ENCODE peak calls at places on chromosomes 4 and X, in ten cellular contexts. B is SK-N-SH; P is sigmoid colon; S is dorsolateral prefrontal cortex; H is AG09319; Y is bronchial epithelial cell; X is CD8-positive, alpha-beta T cell; N is AG04450; T is glutamatergic neuron; G is hepatocyte. O is an unnamed sample.

GRCh38 chr4:37837446-37837845 is 11.0 kb downstream of the PGM2 start:
- DNase-seq in N (no peak), X (no peak), Y (peak), S (no peak), G (no peak), P (no peak), T (no peak), H (no peak), B (no peak), O (no peak)

GRCh38 chr4:142350886-142351285 is 495.2 kb downstream of the INPP4B start:
- DNase-seq in B (no peak), N (peak), T (no peak), G (peak), Y (no peak), X (no peak), H (peak), S (no peak), P (no peak), O (no peak)

GRCh38 chr4:182929296-182929695 is 12.1 kb upstream of the DCTD start:
- DNase-seq in S (no peak), T (no peak), G (peak), P (no peak), Y (peak), X (no peak), B (no peak), N (peak), H (peak), O (no peak)

GRCh38 chrX:9662148-9662547 is 103.5 kb downstream of the GPR143 start:
- DNase-seq in T (no peak), H (no peak), N (no peak), X (no peak), B (no peak), Y (peak), G (no peak), P (no peak), S (no peak), O (no peak)

GRCh38 chr4:2811830-2812599 is 19.1 kb downstream of the SH3BP2 start:
- DNase-seq in G (no peak), B (peak), Y (peak), H (no peak), S (peak), N (no peak), X (peak), P (peak), T (peak), O (no peak)

GRCh38 chr4:80078361-80079092 is 5.5 kb upstream of the ANTXR2 start:
- DNase-seq in G (no peak), T (no peak), S (no peak), B (no peak), X (no peak), N (no peak), Y (peak), H (no peak), P (no peak), O (no peak)

GRCh38 chr4:168480991-168481588 is 798 bp upstream of the DDX60L start:
- DNase-seq in N (peak), H (no peak), T (no peak), Y (peak), S (no peak), G (peak), B (peak), X (peak), P (peak), O (no peak)

GRCh38 chr4:145935253-145936141 is 3.1 kb downstream of the ZNF827 start:
- DNase-seq in S (peak), G (peak), Y (no peak), H (no peak), X (peak), N (no peak), B (peak), T (peak), P (no peak), O (peak)

GRCh38 chr4:169080970-169081369 is 70.9 kb upstream of the CBR4 start:
- DNase-seq in G (peak), H (no peak), B (no peak), Y (no peak), T (no peak), P (peak), X (no peak), N (no peak), S (no peak), O (no peak)

GRCh38 chr4:14125375-14126129 is 498.0 kb upstream of the BOD1L1 start:
- DNase-seq in Y (no peak), B (no peak), H (no peak), T (no peak), S (no peak), G (no peak), P (no peak), N (no peak), X (no peak), O (no peak)

GRCh38 chr4:6228158-6229067 is 28.1 kb upstream of the JAKMIP1 start:
- DNase-seq in P (peak), G (no peak), X (no peak), Y (no peak), S (no peak), H (no peak), T (no peak), N (no peak), B (peak), O (no peak)

DNA sequence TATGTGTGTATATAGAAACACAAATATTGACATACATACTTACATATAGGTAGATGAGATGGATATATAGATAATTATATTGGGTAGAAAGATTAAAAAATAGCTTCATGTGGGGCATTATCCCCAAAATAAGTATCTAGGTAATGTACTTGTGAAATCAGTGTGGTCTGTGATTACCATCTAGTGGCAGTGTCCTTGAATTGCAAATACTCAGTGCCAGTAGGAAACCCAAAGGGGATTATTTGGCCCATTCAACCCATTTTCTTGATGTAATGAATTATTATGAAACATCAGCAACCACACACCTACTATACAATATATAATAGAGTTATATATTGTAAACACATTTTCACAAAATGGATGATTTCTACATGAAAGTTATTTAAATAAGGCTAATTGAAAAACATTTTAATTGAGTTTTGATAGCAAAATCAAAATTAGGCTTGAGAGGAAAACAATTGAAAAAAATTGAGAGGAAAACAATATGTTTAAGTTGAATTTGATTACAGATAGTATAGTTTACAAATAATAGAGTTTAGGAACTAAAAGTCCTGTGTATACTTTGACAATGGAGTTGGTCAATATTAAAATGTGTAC is 389.4 kb downstream of the GALNTL6 start:
- DNase-seq in P (no peak), H (no peak), Y (peak), S (no peak), G (peak), T (no peak), X (no peak), N (peak), B (peak), O (no peak)
- TF ChIP-seq CTCF in P (no peak), H (peak), Y (peak), S (peak), G (peak), T (peak), X (no peak), N (peak), B (peak), O (peak)

GRCh38 chr4:27861381-27861787 is 1000.7 kb downstream of the STIM2 start:
- DNase-seq in X (no peak), T (no peak), G (peak), P (no peak), H (no peak), S (peak), N (no peak), B (peak), Y (peak), O (no peak)
- TF ChIP-seq CTCF in X (no peak), T (no peak), G (peak), P (no peak), H (peak), S (peak), N (peak), B (peak), Y (peak), O (peak)

DNA sequence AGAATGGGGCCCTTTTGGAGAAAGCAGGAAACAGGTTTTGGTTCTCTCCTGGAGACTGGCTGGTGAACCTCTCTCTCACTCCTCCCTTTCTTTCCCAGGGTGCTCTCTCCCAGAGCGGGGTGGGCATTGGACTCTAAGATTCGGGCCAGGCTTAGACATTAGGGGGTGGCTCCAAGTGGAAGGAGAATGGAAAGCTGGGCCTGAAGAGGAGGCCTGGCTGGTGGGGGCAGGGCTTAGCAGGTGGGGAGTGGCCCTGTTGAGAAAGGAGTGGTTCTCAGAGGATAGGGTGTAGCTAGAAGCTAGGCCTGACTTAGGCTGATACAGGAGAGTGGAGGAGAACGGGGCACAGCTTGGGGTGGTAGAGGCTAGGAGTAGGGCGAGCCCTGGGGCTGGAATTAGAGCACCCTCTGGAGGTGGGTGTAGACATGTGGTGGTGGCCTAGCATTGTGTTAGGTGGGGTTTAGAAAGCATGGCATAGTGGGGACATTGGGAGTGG is 5.7 kb downstream of the PLP2 start:
- DNase-seq in N (no peak), Y (peak), P (peak), S (no peak), T (no peak), B (no peak), X (peak), H (no peak), G (no peak), O (no peak)
- TF ChIP-seq CTCF in N (no peak), Y (peak), P (no peak), S (no peak), T (no peak), B (no peak), X (no peak), H (no peak), G (no peak), O (no peak)

GRCh38 chr4:163810757-163811156 is 316.3 kb downstream of the TMA16 start:
- DNase-seq in S (no peak), P (no peak), G (no peak), X (no peak), T (no peak), N (no peak), H (no peak), B (no peak), Y (peak), O (no peak)

GRCh38 chr4:163815776-163816175 is 321.3 kb downstream of the TMA16 start:
- DNase-seq in T (no peak), P (no peak), N (no peak), X (no peak), H (no peak), B (no peak), G (no peak), S (no peak), Y (no peak), O (no peak)

GRCh38 chr4:163818673-163819072 is 324.2 kb downstream of the TMA16 start:
- DNase-seq in X (no peak), T (no peak), P (no peak), Y (no peak), B (no peak), H (no peak), G (no peak), S (no peak), N (no peak), O (no peak)

DNA sequence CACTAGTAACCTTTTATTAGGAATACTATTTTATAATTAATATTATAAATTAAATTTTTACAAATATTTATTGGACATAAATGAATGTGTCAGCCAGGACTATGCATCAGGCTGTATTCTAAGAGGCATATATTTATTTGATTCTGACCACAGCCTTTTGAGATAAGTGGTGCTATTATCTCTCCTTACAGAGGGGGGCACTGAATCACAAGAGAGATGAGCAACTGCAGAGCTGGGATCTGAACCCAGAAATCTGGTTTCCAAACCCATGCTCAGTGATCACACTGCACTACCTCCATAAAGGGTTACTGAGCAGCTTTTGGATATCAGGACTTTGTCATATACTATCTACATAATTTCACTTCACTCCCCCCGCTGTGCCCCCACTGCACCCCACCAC is 322.0 kb downstream of the TMA16 start:
- DNase-seq in X (no peak), T (no peak), Y (no peak), B (no peak), H (no peak), N (no peak), S (no peak), P (no peak), G (no peak), O (no peak)
- TF ChIP-seq CTCF in X (no peak), T (no peak), Y (no peak), B (no peak), H (no peak), N (no peak), S (no peak), P (no peak), G (no peak), O (no peak)

DNA sequence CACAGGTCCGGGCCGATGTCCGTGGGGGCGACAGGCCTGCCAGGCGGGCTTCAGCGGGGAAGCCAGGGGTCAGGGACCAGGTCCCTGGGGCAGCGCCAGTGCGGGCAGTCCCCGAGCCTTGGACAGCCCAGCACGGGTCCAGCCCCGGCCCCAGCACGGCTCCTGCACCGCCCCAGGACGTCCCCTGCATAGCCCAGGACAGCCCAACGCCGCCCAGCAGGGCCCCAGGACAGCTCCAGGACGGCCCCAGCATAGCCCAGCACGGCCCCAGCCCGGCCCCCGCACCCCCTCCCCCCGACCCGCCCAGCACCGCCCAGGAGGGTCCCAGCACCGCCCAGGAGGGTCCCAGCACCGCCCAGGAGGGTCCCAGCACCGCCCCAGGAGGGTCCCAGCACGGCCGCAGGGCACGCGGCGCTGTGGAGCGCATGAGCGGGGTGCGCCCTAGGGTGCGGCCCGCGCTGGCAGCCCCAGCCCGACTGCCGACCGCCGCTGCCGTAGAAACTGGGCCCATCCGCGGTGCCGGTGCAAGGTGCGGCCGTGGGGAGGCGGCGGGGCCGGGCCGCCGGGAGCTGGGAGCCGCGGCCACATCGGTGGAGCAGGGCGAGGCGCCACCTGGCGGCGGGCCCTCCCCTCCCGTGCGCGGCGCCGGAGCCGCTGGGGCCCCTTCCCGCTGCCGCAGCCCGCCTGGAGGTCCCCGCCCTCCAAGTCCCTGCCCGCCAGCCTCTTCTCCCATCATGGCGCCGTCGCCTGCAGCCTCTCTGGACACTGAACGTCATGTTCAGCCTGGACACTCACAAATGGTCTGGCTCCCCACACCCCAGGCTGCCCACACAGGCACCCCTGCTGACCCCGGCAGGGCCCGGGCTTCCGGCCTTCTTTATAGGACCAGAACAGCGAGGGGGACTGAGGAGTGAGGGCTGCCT is 106.8 kb upstream of the NKX1-1 start:
- DNase-seq in X (peak), P (no peak), N (no peak), H (no peak), S (no peak), T (peak), B (peak), G (peak), Y (no peak), O (peak)
- TF ChIP-seq CTCF in X (peak), P (no peak), N (no peak), H (peak), S (peak), T (peak), B (peak), G (peak), Y (peak), O (peak)

DNA sequence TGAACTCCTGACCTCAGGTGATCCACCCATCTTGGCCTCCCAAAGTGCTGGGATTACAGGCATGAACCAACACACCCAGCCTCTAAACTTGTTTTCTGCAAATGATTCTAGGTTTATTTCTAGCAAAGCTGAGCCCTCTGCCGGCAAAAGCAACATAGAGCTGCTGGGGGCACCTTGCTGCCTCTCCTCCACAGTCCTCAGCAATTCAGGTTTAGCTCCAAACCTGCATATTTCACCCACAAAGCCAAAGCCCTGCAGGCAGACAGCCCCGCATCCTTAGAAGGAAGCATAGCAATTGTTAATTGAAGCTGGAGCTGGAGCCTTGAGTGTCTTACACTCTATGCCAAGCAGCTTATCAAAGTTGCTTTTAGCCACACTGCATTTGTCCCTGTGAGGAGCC is 24.9 kb upstream of the OCIAD2 start:
- DNase-seq in T (no peak), P (no peak), Y (no peak), S (no peak), H (no peak), X (no peak), B (no peak), G (no peak), N (no peak), O (no peak)
- TF ChIP-seq CTCF in T (no peak), P (no peak), Y (peak), S (no peak), H (no peak), X (no peak), B (peak), G (no peak), N (no peak), O (no peak)

O was measured in progenitor cell of endocrine pancreas.